ENCODE peak calls at places on chromosomes 1 and 21, in nine cellular contexts. V, F, I, D, W, S, C, J and Z are unnamed samples.

GRCh38 chr1:21069549-21069948 is 107.1 kb downstream of the EIF4G3 start:
- DNase-seq in V (no peak), F (no peak), I (peak), D (no peak), W (no peak), S (no peak), C (no peak), J (no peak), Z (no peak)

GRCh38 chr1:7018826-7019225 is 233.6 kb downstream of the CAMTA1 start:
- DNase-seq in V (no peak), F (no peak), I (no peak), D (no peak), W (no peak), S (no peak), C (no peak), J (peak), Z (no peak)

GRCh38 chr1:43981636-43982035 is 2.6 kb downstream of the B4GALT2 start:
- DNase-seq in V (no peak), F (no peak), I (no peak), D (peak), W (no peak), S (no peak), C (no peak), J (no peak), Z (no peak)

GRCh38 chr1:109761227-109762038 is 2.3 kb downstream of the EPS8L3 start:
- DNase-seq in V (no peak), F (no peak), I (no peak), D (peak), W (peak), S (no peak), C (no peak), J (peak), Z (no peak)

GRCh38 chr21:21688877-21689276 is 690.7 kb downstream of the NCAM2 start:
- DNase-seq in V (no peak), F (peak), I (no peak), D (no peak), W (peak), S (peak), C (peak), J (peak), Z (no peak)

GRCh38 chr1:70140343-70140742 is 65.0 kb downstream of the LRRC40 start:
- DNase-seq in V (no peak), F (no peak), I (peak), D (no peak), W (peak), S (no peak), C (peak), J (no peak), Z (no peak)

GRCh38 chr1:177181280-177181630 is 10.5 kb downstream of the BRINP2 start:
- DNase-seq in V (peak), F (no peak), I (no peak), D (peak), W (peak), S (no peak), C (no peak), J (peak), Z (no peak)

GRCh38 chr1:87976316-87976715 is 647.6 kb downstream of the LMO4 start:
- DNase-seq in V (no peak), F (no peak), I (no peak), D (no peak), W (no peak), S (no peak), C (no peak), J (no peak), Z (no peak)

GRCh38 chr21:36202721-36203602 is 46.3 kb downstream of the DOP1B start:
- DNase-seq in V (no peak), F (no peak), I (no peak), D (no peak), W (no peak), S (no peak), C (no peak), J (no peak), Z (no peak)

GRCh38 chr21:39386194-39386593 is 37.3 kb upstream of the HMGN1 start:
- DNase-seq in V (peak), F (no peak), I (no peak), D (peak), W (peak), S (no peak), C (no peak), J (no peak), Z (no peak)

GRCh38 chr1:99180343-99180808 is 83.9 kb upstream of the PLPPR4 start:
- DNase-seq in V (peak), F (peak), I (peak), D (no peak), W (peak), S (peak), C (peak), J (peak), Z (no peak)

GRCh38 chr1:234842726-234843641 is 233.0 kb upstream of the IRF2BP2 start:
- DNase-seq in V (no peak), F (no peak), I (no peak), D (no peak), W (no peak), S (no peak), C (no peak), J (peak), Z (no peak)

GRCh38 chr1:14516974-14517812 is 81.3 kb upstream of the KAZN start:
- DNase-seq in V (no peak), F (no peak), I (peak), D (no peak), W (peak), S (no peak), C (no peak), J (no peak), Z (peak)

GRCh38 chr21:44070391-44070790 is 36.8 kb upstream of the PWP2 start:
- DNase-seq in V (no peak), F (no peak), I (no peak), D (no peak), W (no peak), S (no peak), C (no peak), J (no peak), Z (no peak)

GRCh38 chr1:37128091-37128490 is 93.8 kb upstream of the GRIK3 start:
- DNase-seq in V (peak), F (no peak), I (no peak), D (no peak), W (no peak), S (no peak), C (no peak), J (no peak), Z (no peak)

GRCh38 chr1:226977973-226978344 is 37.9 kb downstream of the COQ8A start:
- DNase-seq in V (no peak), F (no peak), I (no peak), D (no peak), W (no peak), S (no peak), C (no peak), J (peak), Z (no peak)

GRCh38 chr1:234730110-234730509 is 120.1 kb upstream of the IRF2BP2 start:
- DNase-seq in V (no peak), F (no peak), I (no peak), D (no peak), W (no peak), S (no peak), C (no peak), J (peak), Z (no peak)

GRCh38 chr1:32695098-32695904 is 7.3 kb downstream of the SYNC start:
- DNase-seq in V (no peak), F (no peak), I (peak), D (no peak), W (no peak), S (peak), C (no peak), J (no peak), Z (no peak)

GRCh38 chr1:226526801-226527595 is 21.6 kb upstream of the STUM start:
- DNase-seq in V (peak), F (no peak), I (no peak), D (no peak), W (no peak), S (no peak), C (peak), J (peak), Z (no peak)

GRCh38 chr1:170241266-170241851 is 95.6 kb downstream of the NTMT2 start:
- DNase-seq in V (no peak), F (no peak), I (no peak), D (no peak), W (no peak), S (no peak), C (no peak), J (no peak), Z (no peak)

GRCh38 chr1:179586107-179586823 is 5.4 kb upstream of the TDRD5 start:
- DNase-seq in V (peak), F (peak), I (no peak), D (peak), W (peak), S (no peak), C (peak), J (peak), Z (no peak)

GRCh38 chr1:85572574-85572973 is 8.0 kb upstream of the CCN1 start:
- DNase-seq in V (no peak), F (no peak), I (no peak), D (no peak), W (no peak), S (no peak), C (no peak), J (no peak), Z (no peak)

GRCh38 chr1:225760531-225760930 is 17.1 kb upstream of the SRP9 start:
- DNase-seq in V (no peak), F (no peak), I (no peak), D (no peak), W (no peak), S (no peak), C (no peak), J (no peak), Z (no peak)

GRCh38 chr1:19083081-19083480 is 126.6 kb upstream of the IFFO2 start:
- DNase-seq in V (no peak), F (no peak), I (no peak), D (no peak), W (no peak), S (peak), C (peak), J (no peak), Z (no peak)